ENCODE peak calls at places on chromosomes 12 and 14, in eight cellular contexts. H is hypothalamus; Y is cardiac fibroblast; M is neural crest cell; K is sciatic nerve; J is CD4-positive, alpha-beta T cell; D is stimulated activated CD4-positive, alpha-beta T cell treated with anti-CD3 and anti-CD28 coated beads, Interleukin-2, amount 100 ng/mL, for 24 hours; N is esophagus squamous epithelium. L is an unnamed sample.

GRCh38 chr12:104641862-104642261 is 185.1 kb downstream of the CHST11 start:
- DNase-seq in Y (no peak), J (no peak), N (no peak), M (no peak), D (no peak), K (no peak), H (no peak), L (no peak)

GRCh38 chr14:103696466-103697071 is 18.7 kb downstream of the XRCC3 start:
- DNase-seq in N (no peak), J (no peak), K (peak), Y (peak), D (no peak), H (no peak), M (no peak), L (no peak)

GRCh38 chr14:22231022-22231421 is 358.0 kb downstream of the DAD1 start:
- DNase-seq in D (no peak), K (no peak), Y (no peak), M (no peak), J (no peak), H (no peak), N (no peak), L (no peak)

GRCh38 chr12:123085730-123086487 is 65.0 kb downstream of the PITPNM2 start:
- DNase-seq in N (no peak), H (no peak), J (no peak), D (peak), Y (peak), K (no peak), M (no peak), L (peak)

GRCh38 chr14:45587142-45587541 is 334.1 kb upstream of the MIS18BP1 start:
- DNase-seq in K (no peak), D (no peak), N (no peak), M (no peak), H (no peak), J (no peak), Y (no peak), L (no peak)

GRCh38 chr14:73633517-73634332 is 11.1 kb upstream of the DNAL1 start:
- DNase-seq in K (peak), H (peak), J (peak), Y (peak), N (no peak), D (peak), M (peak), L (peak)

GRCh38 chr12:46904406-46905240 is 78.8 kb upstream of the SLC38A4 start:
- DNase-seq in K (no peak), M (no peak), D (no peak), Y (no peak), J (no peak), H (no peak), N (no peak), L (no peak)

GRCh38 chr14:99561827-99562226 is 42.2 kb downstream of the CCDC85C start:
- DNase-seq in J (no peak), M (no peak), Y (no peak), H (no peak), K (no peak), N (no peak), D (no peak), L (no peak)

GRCh38 chr14:95559203-95559602 is 24.4 kb downstream of the GLRX5 start:
- DNase-seq in M (no peak), H (no peak), J (no peak), K (no peak), D (no peak), N (no peak), Y (no peak), L (no peak)

GRCh38 chr14:91405241-91405721 is 12.3 kb downstream of the CCDC88C start:
- DNase-seq in Y (no peak), J (peak), N (no peak), H (no peak), K (no peak), M (no peak), D (peak), L (no peak)

GRCh38 chr14:94998702-94999101 is 158.6 kb downstream of the DICER1 start:
- DNase-seq in J (no peak), D (no peak), M (no peak), Y (peak), N (no peak), H (no peak), K (no peak), L (peak)

GRCh38 chr12:122326597-122326996 is 60.3 kb upstream of the VPS33A start:
- DNase-seq in J (no peak), H (no peak), Y (no peak), N (no peak), D (no peak), K (no peak), M (no peak), L (no peak)

GRCh38 chr12:82708507-82708906 is 21.8 kb downstream of the TMTC2 start:
- DNase-seq in N (no peak), K (no peak), M (no peak), Y (no peak), D (no peak), J (no peak), H (peak), L (no peak)

GRCh38 chr12:49369723-49370145 is 2.5 kb downstream of the SPATS2 start:
- DNase-seq in J (no peak), M (no peak), K (no peak), N (no peak), D (peak), Y (peak), H (no peak), L (peak)

GRCh38 chr12:114209852-114210251 is 196.1 kb downstream of the TBX5 start:
- DNase-seq in M (no peak), K (no peak), N (no peak), H (no peak), Y (no peak), J (no peak), D (no peak), L (no peak)

GRCh38 chr14:28308727-28309126 is 457.9 kb upstream of the FOXG1 start:
- DNase-seq in J (no peak), N (no peak), K (no peak), M (no peak), H (no peak), D (no peak), Y (peak), L (peak)

GRCh38 chr12:124740691-124741137 is 123.0 kb downstream of the SCARB1 start:
- DNase-seq in K (no peak), N (no peak), M (no peak), H (peak), D (peak), J (no peak), Y (peak), L (peak)

GRCh38 chr12:22728989-22729388 is 104.0 kb downstream of the ETNK1 start:
- DNase-seq in Y (no peak), N (no peak), K (no peak), M (no peak), J (no peak), D (no peak), H (no peak), L (no peak)

GRCh38 chr14:92108345-92109254 is 2.2 kb upstream of the ATXN3 start:
- DNase-seq in N (no peak), K (no peak), M (peak), D (no peak), J (no peak), H (no peak), Y (no peak), L (no peak)

GRCh38 chr12:89927226-89927698 is 218.6 kb upstream of the ATP2B1 start:
- DNase-seq in H (no peak), D (no peak), Y (no peak), N (no peak), K (no peak), J (no peak), M (no peak), L (no peak)

GRCh38 chr14:77037886-77038511 is 9.5 kb upstream of the IRF2BPL start:
- DNase-seq in Y (peak), M (no peak), D (peak), K (no peak), J (peak), N (no peak), H (no peak), L (peak)

GRCh38 chr14:105857816-105858675 is 331.7 kb downstream of the TMEM121 start:
- DNase-seq in J (no peak), N (no peak), K (peak), D (no peak), M (no peak), Y (no peak), H (no peak), L (no peak)

GRCh38 chr12:52975204-52975603 is 26.3 kb downstream of the KRT18 start:
- DNase-seq in N (no peak), D (no peak), Y (peak), K (no peak), J (no peak), M (no peak), H (no peak), L (no peak)

GRCh38 chr12:52081263-52081733 is 1.8 kb downstream of the SMIM41 start:
- DNase-seq in N (no peak), D (no peak), Y (no peak), K (no peak), J (no peak), H (no peak), M (no peak), L (no peak)